ENCODE peak calls at places on chromosomes 1 and 21, in eight cellular contexts. B is brain microvascular endothelial cell, K is fibroblast of the aortic adventitia, T is astrocyte, W is upper lobe of right lung, O is epithelial cell of esophagus, Z is kidney, U is Peyer's patch. E is an unnamed sample.

GRCh38 chr1:57572016-57572415 is 148.2 kb upstream of the DAB1 start:
- DNase-seq in B (no peak), K (no peak), T (no peak), W (no peak), O (no peak), Z (no peak), U (no peak), E (no peak)

GRCh38 chr1:172834609-172835008 is 175.7 kb downstream of the FASLG start:
- DNase-seq in B (no peak), K (no peak), T (no peak), W (no peak), O (no peak), Z (no peak), U (no peak), E (no peak)

GRCh38 chr1:31421404-31422040 is 8.5 kb downstream of the SERINC2 start:
- DNase-seq in B (peak), K (no peak), T (no peak), W (no peak), O (no peak), Z (no peak), U (no peak), E (no peak)

GRCh38 chr1:59076612-59077011 is 220.3 kb upstream of the FGGY start:
- DNase-seq in B (no peak), K (peak), T (no peak), W (no peak), O (peak), Z (no peak), U (no peak), E (peak)

GRCh38 chr1:152112101-152112884 is 3.0 kb downstream of the TCHH start:
- DNase-seq in B (no peak), K (peak), T (peak), W (peak), O (peak), Z (peak), U (no peak), E (peak)

GRCh38 chr1:2205191-2205952 is 10.8 kb upstream of the FAAP20 start:
- DNase-seq in B (peak), K (peak), T (peak), W (peak), O (peak), Z (peak), U (peak), E (peak)

GRCh38 chr21:40845621-40846020 is 1.3 kb downstream of the DSCAM start:
- DNase-seq in B (no peak), K (no peak), T (peak), W (no peak), O (peak), Z (no peak), U (no peak), E (no peak)

GRCh38 chr1:70361727-70362413 is 7.3 kb upstream of the ANKRD13C start:
- DNase-seq in B (peak), K (peak), T (peak), W (no peak), O (no peak), Z (no peak), U (no peak), E (peak)

GRCh38 chr1:43776043-43776761 is 68.9 kb downstream of the ST3GAL3 start:
- DNase-seq in B (peak), K (peak), T (peak), W (no peak), O (peak), Z (no peak), U (no peak), E (peak)

GRCh38 chr1:189623336-189623735 is 854.3 kb downstream of the BRINP3 start:
- DNase-seq in B (no peak), K (no peak), T (no peak), W (no peak), O (peak), Z (no peak), U (no peak), E (no peak)
- H3K4me3 ChIP-seq in B (no peak), K (no peak), T (no peak), W (no peak), O (no peak), Z (no peak), U (no peak), E (no peak)

GRCh38 chr1:113835686-113836290 is 23.5 kb upstream of the RSBN1 start:
- DNase-seq in B (peak), K (peak), T (peak), W (no peak), O (peak), Z (no peak), U (no peak), E (peak)
- TF ChIP-seq CTCF in B (no peak), K (peak), T (peak), W (peak), O (peak), Z (peak), U (peak), E (peak)

GRCh38 chr1:160789702-160790611 is 6.0 kb upstream of the LY9 start:
- DNase-seq in B (no peak), K (no peak), T (no peak), W (no peak), O (no peak), Z (no peak), U (peak), E (no peak)
- H3K4me3 ChIP-seq in B (no peak), K (no peak), T (no peak), W (no peak), O (no peak), Z (no peak), U (no peak), E (no peak)

GRCh38 chr1:66553846-66554245 is 19.9 kb downstream of the SGIP1 start:
- DNase-seq in B (no peak), K (no peak), T (peak), W (no peak), O (peak), Z (no peak), U (no peak), E (no peak)

GRCh38 chr1:66556161-66556611 is 22.2 kb downstream of the SGIP1 start:
- DNase-seq in B (no peak), K (no peak), T (no peak), W (no peak), O (peak), Z (no peak), U (no peak), E (no peak)

GRCh38 chr1:66559517-66559916 is 25.6 kb downstream of the SGIP1 start:
- DNase-seq in B (no peak), K (no peak), T (no peak), W (no peak), O (no peak), Z (no peak), U (no peak), E (no peak)

GRCh38 chr1:66552829-66553228 is 18.9 kb downstream of the SGIP1 start:
- DNase-seq in B (no peak), K (peak), T (no peak), W (no peak), O (no peak), Z (peak), U (no peak), E (peak)

GRCh38 chr1:66557157-66557556 is 23.2 kb downstream of the SGIP1 start:
- DNase-seq in B (no peak), K (peak), T (peak), W (no peak), O (no peak), Z (no peak), U (no peak), E (no peak)
- TF ChIP-seq CTCF in B (no peak), K (no peak), T (no peak), W (no peak), O (no peak), Z (no peak), U (no peak), E (no peak)

DNA sequence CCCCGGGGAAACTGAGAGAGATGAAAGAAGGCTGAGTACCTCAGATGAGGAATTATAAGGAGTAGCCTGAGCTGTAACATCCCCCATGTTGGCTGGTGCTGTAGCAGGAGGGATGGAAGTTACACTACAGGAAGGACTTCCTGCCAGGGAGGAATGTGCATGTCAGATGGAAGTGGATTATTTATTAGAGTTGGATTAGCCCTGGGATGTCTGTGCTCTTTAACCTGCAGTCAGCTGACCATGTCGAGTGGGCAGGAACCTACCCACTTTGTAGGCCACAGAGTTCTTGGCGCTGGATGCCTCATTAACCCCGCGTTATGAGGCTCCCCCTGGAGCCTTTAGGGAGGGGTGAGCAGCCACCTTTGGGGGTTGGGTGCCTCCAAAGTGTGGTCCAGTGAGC is 757 bp upstream of the SEMA4A start:
- DNase-seq in B (no peak), K (no peak), T (no peak), W (no peak), O (no peak), Z (peak), U (no peak), E (no peak)
- H3K4me3 ChIP-seq in B (no peak), K (no peak), T (no peak), W (no peak), O (no peak), Z (no peak), U (no peak), E (no peak)

GRCh38 chr1:22286491-22286890 is 143.6 kb upstream of the WNT4 start:
- DNase-seq in B (no peak), K (no peak), T (no peak), W (no peak), O (no peak), Z (peak), U (no peak), E (no peak)
- TF ChIP-seq CTCF in B (no peak), K (no peak), T (no peak), W (no peak), O (no peak), Z (no peak), U (no peak), E (no peak)

DNA sequence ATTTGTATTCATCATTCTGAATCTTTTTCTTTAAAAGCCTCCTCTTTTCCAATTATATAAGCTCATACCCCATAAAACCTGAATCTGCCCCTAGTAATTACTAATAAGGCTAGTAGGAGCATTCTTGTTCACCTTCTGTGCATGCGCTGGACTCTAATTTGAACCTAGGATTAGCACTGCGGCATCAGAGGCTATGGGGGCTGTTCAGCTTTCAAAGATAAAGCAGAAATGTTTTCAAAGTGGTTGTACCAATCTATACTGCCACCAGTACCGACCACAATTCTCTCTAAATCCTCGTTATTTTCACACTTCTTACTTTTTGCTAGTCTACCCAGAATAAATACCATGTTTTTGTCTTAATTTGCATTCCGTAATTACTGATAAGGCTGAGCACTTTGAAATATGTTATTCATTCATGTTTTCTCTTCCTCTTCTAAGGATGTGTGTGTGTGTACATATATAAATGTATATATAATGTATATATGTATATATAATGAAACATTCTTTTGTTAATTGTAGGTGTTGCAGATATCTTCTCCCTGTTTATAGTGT is 1.6 kb upstream of the DDX59 start:
- DNase-seq in B (no peak), K (no peak), T (no peak), W (no peak), O (no peak), Z (no peak), U (no peak), E (no peak)
- H3K4me3 ChIP-seq in B (no peak), K (no peak), T (no peak), W (no peak), O (peak), Z (no peak), U (no peak), E (no peak)

GRCh38 chr1:225811622-225812487 is 1.9 kb downstream of the EPHX1 start:
- DNase-seq in B (no peak), K (peak), T (no peak), W (no peak), O (peak), Z (no peak), U (no peak), E (peak)
- TF ChIP-seq CTCF in B (peak), K (peak), T (peak), W (peak), O (peak), Z (peak), U (no peak), E (peak)

DNA sequence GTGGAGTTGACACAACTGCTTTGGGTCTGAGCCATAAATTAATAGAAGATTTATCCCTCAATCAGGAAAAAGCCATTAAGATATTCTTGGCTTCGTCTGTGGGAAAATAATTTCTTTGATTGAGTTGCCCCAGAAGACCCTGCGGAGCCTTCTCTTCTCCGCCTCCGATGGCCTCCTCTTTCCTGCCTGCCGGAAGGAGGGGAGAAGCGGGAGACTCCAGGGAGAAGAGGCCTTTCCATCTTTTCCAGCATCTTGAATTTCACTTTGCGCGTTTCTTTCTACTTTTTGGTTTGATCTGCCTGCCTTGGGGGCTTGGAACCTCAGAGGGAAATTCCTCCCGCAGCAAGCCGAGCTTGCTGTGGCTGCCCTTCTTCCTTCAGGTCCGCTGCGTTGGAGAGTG is 16.8 kb downstream of the HLX start:
- DNase-seq in B (no peak), K (no peak), T (no peak), W (no peak), O (no peak), Z (no peak), U (no peak), E (no peak)
- H3K4me3 ChIP-seq in B (no peak), K (no peak), T (no peak), W (no peak), O (no peak), Z (no peak), U (no peak), E (no peak)

GRCh38 chr1:54361342-54361741 is 44.9 kb downstream of the SSBP3 start:
- DNase-seq in B (no peak), K (no peak), T (no peak), W (no peak), O (no peak), Z (no peak), U (no peak), E (no peak)
- TF ChIP-seq CTCF in B (peak), K (no peak), T (no peak), W (no peak), O (no peak), Z (peak), U (no peak), E (peak)

E was measured in cardiac fibroblast.